ENCODE peak calls at places on chromosomes 7 and 10, in seven cellular contexts. C is body of pancreas, A is uterus, L is aorta, Q is right lobe of liver, G is ovary, F is A549. R is an unnamed sample.

GRCh38 chr10:24691113-24691512 is 32.6 kb downstream of the ARHGAP21 start:
- DNase-seq in C (no peak), A (no peak), L (no peak), Q (no peak), G (no peak), F (no peak), R (no peak)

GRCh38 chr10:34002896-34003295 is 668.4 kb upstream of the NRP1 start:
- DNase-seq in C (no peak), A (no peak), L (no peak), Q (no peak), G (no peak), F (no peak), R (no peak)

GRCh38 chr7:155071916-155072315 is 1.8 kb downstream of the HTR5A start:
- DNase-seq in C (no peak), A (no peak), L (no peak), Q (no peak), G (no peak), F (no peak), R (no peak)

GRCh38 chr10:12372846-12373245 is 23.5 kb downstream of the CAMK1D start:
- DNase-seq in C (no peak), A (no peak), L (no peak), Q (no peak), G (no peak), F (no peak), R (no peak)

GRCh38 chr10:29344073-29344820 is 55.4 kb downstream of the LYZL1 start:
- DNase-seq in C (no peak), A (no peak), L (no peak), Q (peak), G (no peak), F (no peak), R (no peak)

GRCh38 chr7:48298779-48299178 is 127.5 kb downstream of the ABCA13 start:
- DNase-seq in C (no peak), A (no peak), L (no peak), Q (no peak), G (no peak), F (no peak), R (no peak)

GRCh38 chr7:159144756-159145543 is at the start of gene VIPR2:
- DNase-seq in C (peak), A (peak), L (peak), Q (no peak), G (peak), F (no peak), R (no peak)

GRCh38 chr10:77602231-77602912 is 35.2 kb downstream of the KCNMA1 start:
- DNase-seq in C (no peak), A (no peak), L (no peak), Q (no peak), G (no peak), F (no peak), R (no peak)

GRCh38 chr7:4801839-4802231 is 26.4 kb downstream of the AP5Z1 start:
- DNase-seq in C (no peak), A (no peak), L (no peak), Q (no peak), G (no peak), F (no peak), R (no peak)

GRCh38 chr7:79615466-79615865 is 162.0 kb upstream of the MAGI2 start:
- DNase-seq in C (no peak), A (no peak), L (no peak), Q (no peak), G (no peak), F (no peak), R (no peak)

GRCh38 chr10:43055217-43055616 is 21.7 kb upstream of the RET start:
- DNase-seq in C (no peak), A (no peak), L (peak), Q (peak), G (no peak), F (no peak), R (no peak)

GRCh38 chr10:117619200-117619599 is 76.7 kb downstream of the EMX2 start:
- DNase-seq in C (no peak), A (no peak), L (no peak), Q (no peak), G (no peak), F (no peak), R (no peak)

GRCh38 chr10:121158988-121159579 is 307.9 kb downstream of the WDR11 start:
- DNase-seq in C (peak), A (no peak), L (no peak), Q (no peak), G (no peak), F (no peak), R (no peak)

GRCh38 chr10:89373916-89374711 is 3.7 kb upstream of the IFIT1B start:
- DNase-seq in C (peak), A (peak), L (peak), Q (peak), G (peak), F (no peak), R (no peak)

GRCh38 chr7:47285860-47286491 is 295.9 kb downstream of the TNS3 start:
- DNase-seq in C (no peak), A (no peak), L (no peak), Q (no peak), G (no peak), F (no peak), R (no peak)

GRCh38 chr7:15625456-15625855 is 61.0 kb downstream of the MEOX2 start:
- DNase-seq in C (no peak), A (no peak), L (no peak), Q (no peak), G (no peak), F (no peak), R (no peak)

GRCh38 chr10:100737359-100738054 is 7.9 kb upstream of the PAX2 start:
- DNase-seq in C (no peak), A (no peak), L (no peak), Q (no peak), G (no peak), F (no peak), R (peak)

GRCh38 chr7:50531401-50531906 is 33.8 kb downstream of the DDC start:
- DNase-seq in C (peak), A (no peak), L (no peak), Q (no peak), G (no peak), F (no peak), R (no peak)

GRCh38 chr7:17822557-17823173 is 117.6 kb downstream of the SNX13 start:
- DNase-seq in C (no peak), A (no peak), L (no peak), Q (no peak), G (no peak), F (no peak), R (no peak)

GRCh38 chr7:79523426-79523825 is 70.0 kb upstream of the MAGI2 start:
- DNase-seq in C (no peak), A (no peak), L (no peak), Q (no peak), G (no peak), F (no peak), R (no peak)

GRCh38 chr10:43785252-43785651 is 136.6 kb upstream of the ZNF32 start:
- DNase-seq in C (peak), A (no peak), L (no peak), Q (no peak), G (no peak), F (no peak), R (no peak)

GRCh38 chr10:124911124-124912051 is 30.5 kb upstream of the ZRANB1 start:
- DNase-seq in C (no peak), A (no peak), L (no peak), Q (no peak), G (peak), F (no peak), R (no peak)

GRCh38 chr10:127736915-127737562 is at the start of gene FOXI2:
- DNase-seq in C (no peak), A (no peak), L (no peak), Q (no peak), G (no peak), F (no peak), R (no peak)

GRCh38 chr10:77056650-77057049 is 581.0 kb downstream of the KCNMA1 start:
- DNase-seq in C (no peak), A (no peak), L (no peak), Q (no peak), G (no peak), F (no peak), R (no peak)

GRCh38 chr7:68309806-68310205 is 1288.5 kb upstream of the AUTS2 start:
- DNase-seq in C (no peak), A (no peak), L (no peak), Q (no peak), G (no peak), F (no peak), R (no peak)

GRCh38 chr7:92793656-92794205 is 42.6 kb downstream of the CDK6 start:
- DNase-seq in C (no peak), A (no peak), L (no peak), Q (no peak), G (no peak), F (no peak), R (no peak)

GRCh38 chr7:122337011-122337410 is 32.5 kb upstream of the FEZF1 start:
- DNase-seq in C (no peak), A (no peak), L (no peak), Q (no peak), G (no peak), F (no peak), R (no peak)

GRCh38 chr7:99848420-99849216 is 20.8 kb downstream of the CYP3A43 start:
- DNase-seq in C (no peak), A (no peak), L (no peak), Q (no peak), G (no peak), F (no peak), R (no peak)

GRCh38 chr10:21510218-21511070 is 15.0 kb downstream of the SKIDA1 start:
- DNase-seq in C (no peak), A (no peak), L (no peak), Q (peak), G (peak), F (no peak), R (peak)

GRCh38 chr10:67772894-67773511 is 65.0 kb downstream of the DNAJC12 start:
- DNase-seq in C (no peak), A (no peak), L (no peak), Q (no peak), G (no peak), F (no peak), R (no peak)

GRCh38 chr10:839550-840205 is 91.8 kb downstream of the LARP4B start:
- DNase-seq in C (no peak), A (no peak), L (no peak), Q (no peak), G (no peak), F (no peak), R (no peak)

GRCh38 chr7:137109966-137110930 is 233.3 kb downstream of the PTN start:
- DNase-seq in C (no peak), A (no peak), L (no peak), Q (no peak), G (no peak), F (no peak), R (no peak)

GRCh38 chr10:29068984-29069383 is 219.9 kb upstream of the LYZL1 start:
- DNase-seq in C (no peak), A (no peak), L (no peak), Q (no peak), G (no peak), F (no peak), R (no peak)

GRCh38 chr10:109187677-109188076 is 735.6 kb downstream of the XPNPEP1 start:
- DNase-seq in C (no peak), A (no peak), L (no peak), Q (no peak), G (no peak), F (no peak), R (no peak)

DNA sequence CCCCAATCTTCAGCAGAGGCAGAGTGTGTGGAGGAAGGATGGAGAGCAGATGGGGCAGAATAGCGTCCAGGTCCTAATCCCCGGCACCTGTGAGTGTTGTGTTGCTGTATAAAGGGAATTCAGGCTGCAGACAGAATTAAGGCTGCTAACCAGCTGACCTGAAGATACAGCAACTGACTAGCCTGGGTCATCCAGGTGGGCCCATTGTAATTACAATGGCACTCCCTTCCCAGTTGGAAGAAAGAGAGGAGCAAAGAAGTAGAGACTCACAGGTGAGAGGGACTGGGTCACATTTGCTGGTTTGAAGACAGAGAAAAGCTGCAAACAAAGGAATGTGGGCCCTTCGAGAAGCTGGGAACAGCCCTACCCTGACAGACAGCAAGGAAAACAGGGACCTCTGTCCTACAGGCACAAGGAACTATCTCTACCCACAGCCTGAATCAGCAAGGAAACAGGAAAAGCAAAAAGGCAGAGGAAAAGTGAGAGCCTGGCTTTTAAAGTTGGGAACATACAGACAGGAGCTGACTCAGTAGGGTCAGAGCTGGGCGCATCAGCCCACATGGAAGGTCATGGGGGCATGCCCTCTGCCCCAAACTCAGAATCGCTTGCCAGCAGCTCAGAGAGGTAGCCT is 11.6 kb upstream of the TMEM72 start:
- DNase-seq in C (no peak), A (no peak), L (no peak), Q (no peak), G (no peak), F (no peak), R (no peak)
- H3K27ac ChIP-seq in C (peak), A (no peak), L (no peak), Q (no peak), G (no peak), F (no peak), R (no peak)

GRCh38 chr7:125924037-125924436 is 994.4 kb upstream of the POT1 start:
- DNase-seq in C (no peak), A (no peak), L (no peak), Q (no peak), G (no peak), F (no peak), R (no peak)
- H3K4me3 ChIP-seq in C (no peak), A (no peak), L (no peak), Q (no peak), G (no peak), F (no peak), R (no peak)

GRCh38 chr7:42233939-42234338 is 3.1 kb downstream of the GLI3 start:
- DNase-seq in C (no peak), A (no peak), L (no peak), Q (no peak), G (no peak), F (no peak), R (no peak)

GRCh38 chr7:42235734-42236133 is 1.3 kb downstream of the GLI3 start:
- DNase-seq in C (peak), A (no peak), L (no peak), Q (no peak), G (peak), F (no peak), R (no peak)

GRCh38 chr7:42233166-42233565 is 3.8 kb downstream of the GLI3 start:
- DNase-seq in C (no peak), A (no peak), L (no peak), Q (no peak), G (no peak), F (no peak), R (no peak)

GRCh38 chr7:42236266-42237161 is 495 bp downstream of the GLI3 start:
- DNase-seq in C (peak), A (peak), L (peak), Q (peak), G (peak), F (peak), R (peak)

DNA sequence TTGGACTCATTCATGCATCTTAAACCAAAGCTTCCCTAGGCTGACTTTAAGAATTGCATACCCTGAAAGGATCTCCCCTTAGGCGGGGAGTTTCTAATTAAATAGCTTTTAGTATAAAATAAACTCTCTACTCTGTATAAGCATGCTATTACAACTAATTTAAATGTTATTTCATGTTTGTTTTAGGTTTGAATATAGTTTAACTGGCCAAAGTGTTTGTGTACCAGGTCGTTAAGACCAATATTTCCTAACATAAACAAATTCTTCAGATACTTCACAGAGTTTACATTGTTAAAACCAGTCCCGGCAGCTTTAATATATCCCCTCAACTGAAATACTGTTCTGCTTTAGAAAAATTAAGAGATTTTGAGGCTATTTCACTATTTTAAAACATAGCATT is 2.3 kb downstream of the GLI3 start:
- DNase-seq in C (no peak), A (no peak), L (no peak), Q (no peak), G (no peak), F (no peak), R (no peak)
- H3K27ac ChIP-seq in C (no peak), A (peak), L (no peak), Q (no peak), G (no peak), F (no peak), R (no peak)

DNA sequence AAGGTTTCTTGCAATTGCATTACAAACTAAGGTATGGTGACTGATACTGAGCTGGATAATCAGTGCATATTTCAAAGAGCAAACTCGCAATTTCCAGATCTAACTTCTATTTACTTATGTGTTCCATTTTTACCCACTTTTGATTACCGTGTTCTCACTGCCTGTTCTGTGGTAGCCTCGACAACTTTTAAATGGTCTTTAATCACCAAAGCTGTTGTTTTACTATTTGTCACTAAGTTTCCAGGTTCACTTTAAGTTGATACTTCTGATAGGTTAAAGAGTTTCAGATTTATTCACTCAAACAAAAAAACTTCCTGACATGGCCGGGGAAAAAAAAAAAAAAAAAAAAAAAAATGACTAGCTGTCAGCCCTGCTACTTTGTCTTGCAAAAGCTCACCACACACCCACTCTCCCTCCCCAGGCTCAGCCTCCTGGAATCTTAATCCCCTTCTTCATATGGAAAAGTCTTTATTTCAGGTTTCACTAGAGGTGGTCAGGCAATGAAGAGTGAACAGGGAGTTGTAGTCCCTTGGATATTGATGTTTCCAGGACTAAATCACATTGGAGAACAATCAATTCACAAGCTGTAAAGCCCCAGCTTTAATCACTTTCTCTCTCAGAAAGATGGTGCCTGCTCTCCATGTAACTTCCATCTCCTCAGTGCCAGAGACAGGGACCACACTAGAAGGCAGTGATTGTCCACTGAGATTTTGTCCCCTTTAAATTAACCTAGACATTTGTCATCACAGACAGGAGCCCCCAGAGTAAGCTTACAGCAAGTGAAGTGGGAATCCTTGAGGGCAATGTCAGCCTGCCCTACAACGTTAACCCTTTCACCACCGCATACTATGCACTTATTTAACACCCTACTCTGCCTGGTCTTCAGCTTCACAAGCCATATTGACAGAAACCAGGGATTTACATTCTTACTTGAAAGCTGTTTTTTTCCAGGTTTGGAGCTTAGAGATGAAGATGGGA is 749.1 kb upstream of the SORCS1 start:
- DNase-seq in C (no peak), A (no peak), L (no peak), Q (no peak), G (no peak), F (no peak), R (no peak)
- H3K4me3 ChIP-seq in C (no peak), A (no peak), L (no peak), Q (no peak), G (no peak), F (no peak), R (no peak)

GRCh38 chr7:150403376-150404171 is 24.4 kb downstream of the ZNF775 start:
- DNase-seq in C (no peak), A (no peak), L (no peak), Q (no peak), G (peak), F (no peak), R (peak)

GRCh38 chr7:150401861-150402631 is 22.9 kb downstream of the ZNF775 start:
- DNase-seq in C (no peak), A (no peak), L (no peak), Q (no peak), G (no peak), F (no peak), R (no peak)

GRCh38 chr7:150404172-150404784 is 25.1 kb downstream of the ZNF775 start:
- DNase-seq in C (no peak), A (no peak), L (no peak), Q (no peak), G (no peak), F (no peak), R (no peak)

GRCh38 chr7:150401424-150401790 is 22.3 kb downstream of the ZNF775 start:
- DNase-seq in C (no peak), A (no peak), L (no peak), Q (no peak), G (no peak), F (no peak), R (no peak)

GRCh38 chr7:150402671-150403321 is 23.7 kb downstream of the ZNF775 start:
- DNase-seq in C (peak), A (no peak), L (no peak), Q (no peak), G (no peak), F (no peak), R (peak)
- H3K27ac ChIP-seq in C (peak), A (no peak), L (no peak), Q (no peak), G (no peak), F (no peak), R (no peak)

DNA sequence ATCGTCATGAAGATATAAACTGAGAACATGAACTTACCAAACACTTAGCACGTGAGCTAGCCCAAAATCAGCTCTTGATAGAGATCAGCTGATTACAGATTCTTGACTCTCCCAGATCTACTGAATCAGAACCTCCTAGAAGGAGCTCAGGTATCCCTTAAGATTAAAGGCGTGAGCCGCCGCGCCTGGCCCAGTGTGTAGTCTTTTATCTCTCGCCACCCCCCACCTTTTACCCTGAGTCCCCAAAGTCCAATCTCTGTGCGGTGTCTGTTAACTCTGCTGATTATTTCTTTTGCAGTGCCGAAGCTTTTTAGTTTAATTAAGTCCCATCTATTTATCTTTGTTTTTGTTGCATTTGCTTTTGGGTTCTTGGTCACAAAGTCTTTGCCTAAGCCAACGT is 1.1 kb upstream of the GNA12 start:
- DNase-seq in C (no peak), A (no peak), L (no peak), Q (no peak), G (no peak), F (no peak), R (no peak)
- H3K4me3 ChIP-seq in C (no peak), A (no peak), L (no peak), Q (no peak), G (no peak), F (no peak), R (no peak)

GRCh38 chr10:102675887-102676616 is 31.8 kb downstream of the TRIM8 start:
- DNase-seq in C (no peak), A (no peak), L (peak), Q (no peak), G (no peak), F (no peak), R (no peak)
- H3K27ac ChIP-seq in C (peak), A (peak), L (no peak), Q (peak), G (peak), F (no peak), R (peak)

R was measured in upper lobe of right lung.